ENCODE peak calls at places on chromosomes 7 and 10, in five cellular contexts. A is iris pigment epithelial cell, B is fibroblast of the conjunctiva, Y is GM04504, V is heart right ventricle. C is an unnamed sample.

GRCh38 chr7:141076377-141076776 is 2.5 kb downstream of the TMEM178B start:
- DNase-seq in A (no peak), B (no peak), Y (no peak), V (no peak), C (no peak)

GRCh38 chr10:89683911-89684310 is 17.5 kb upstream of the KIF20B start:
- DNase-seq in A (no peak), B (no peak), Y (no peak), V (no peak), C (no peak)

GRCh38 chr7:132778761-132779160 is 202.5 kb upstream of the PLXNA4 start:
- DNase-seq in A (no peak), B (no peak), Y (no peak), V (no peak), C (no peak)

GRCh38 chr10:22002531-22003110 is 909 bp downstream of the DNAJC1 start:
- DNase-seq in A (peak), B (peak), Y (no peak), V (no peak), C (peak)

GRCh38 chr7:101880536-101881443 is 63.4 kb downstream of the CUX1 start:
- DNase-seq in A (peak), B (no peak), Y (no peak), V (no peak), C (no peak)

GRCh38 chr10:133489816-133490588 is 36.3 kb downstream of the SCART1 start:
- DNase-seq in A (no peak), B (no peak), Y (no peak), V (no peak), C (no peak)

GRCh38 chr10:100519321-100520051 is at the start of gene SEC31B:
- DNase-seq in A (no peak), B (no peak), Y (no peak), V (peak), C (no peak)

GRCh38 chr7:72310301-72310700 is 101.8 kb downstream of the CALN1 start:
- DNase-seq in A (no peak), B (no peak), Y (no peak), V (no peak), C (no peak)

GRCh38 chr10:110008518-110009339 is 945 bp downstream of the ADD3 start:
- DNase-seq in A (no peak), B (no peak), Y (no peak), V (peak), C (peak)

GRCh38 chr10:24416248-24416647 is 207.3 kb downstream of the KIAA1217 start:
- DNase-seq in A (no peak), B (no peak), Y (no peak), V (no peak), C (no peak)

GRCh38 chr10:118471863-118472262 is 123.6 kb downstream of the PRLHR start:
- DNase-seq in A (peak), B (peak), Y (peak), V (no peak), C (no peak)

GRCh38 chr10:10438335-10439123 is 579.1 kb upstream of the CELF2 start:
- DNase-seq in A (no peak), B (peak), Y (no peak), V (no peak), C (no peak)

GRCh38 chr10:6230335-6230734 is 27.6 kb downstream of the PFKFB3 start:
- DNase-seq in A (no peak), B (no peak), Y (no peak), V (no peak), C (no peak)

GRCh38 chr7:92967238-92967637 is 130.9 kb upstream of the CDK6 start:
- DNase-seq in A (no peak), B (no peak), Y (no peak), V (no peak), C (no peak)

GRCh38 chr10:48767752-48768450 is 83.2 kb downstream of the WDFY4 start:
- DNase-seq in A (no peak), B (no peak), Y (no peak), V (no peak), C (no peak)

GRCh38 chr7:117715784-117716445 is 157.3 kb downstream of the CTTNBP2 start:
- DNase-seq in A (peak), B (peak), Y (peak), V (no peak), C (no peak)

GRCh38 chr10:96998329-96998888 is 166.3 kb downstream of the LCOR start:
- DNase-seq in A (peak), B (peak), Y (no peak), V (no peak), C (no peak)